ENCODE peak calls at places on chromosomes 2 and 18, in six cellular contexts. G is neural progenitor cell, Z is tibial artery, J is GM12878, O is sigmoid colon, C is PC-9. X is an unnamed sample. For H3K9me3 and H3K4me1, the result is how much of the 10 kb centered on the place peaks cover.

GRCh38 chr2:155377178-155377780 is 678.8 kb downstream of the KCNJ3 start:
- DNase-seq in G (peak), Z (no peak), J (no peak), O (no peak), C (no peak), X (no peak)

GRCh38 chr2:15842771-15843666 is 97.3 kb upstream of the MYCN start:
- DNase-seq in G (no peak), Z (no peak), J (no peak), O (no peak), C (no peak), X (peak)

GRCh38 chr2:45585267-45585861 is 25.7 kb downstream of the SRBD1 start:
- DNase-seq in G (peak), Z (peak), J (no peak), O (no peak), C (no peak), X (no peak)

GRCh38 chr2:69960821-69961220 is 610 bp downstream of the ASPRV1 start:
- DNase-seq in G (no peak), Z (no peak), J (no peak), O (no peak), C (no peak), X (no peak)

GRCh38 chr2:156602552-156602933 is 166.4 kb downstream of the GPD2 start:
- DNase-seq in G (no peak), Z (no peak), J (no peak), O (no peak), C (no peak), X (no peak)

GRCh38 chr2:237618449-237618848 is 8.9 kb upstream of the LRRFIP1 start:
- DNase-seq in G (no peak), Z (no peak), J (no peak), O (no peak), C (no peak), X (peak)

GRCh38 chr2:225694664-225695063 is 295.2 kb downstream of the NYAP2 start:
- DNase-seq in G (no peak), Z (no peak), J (no peak), O (no peak), C (no peak), X (no peak)

GRCh38 chr18:74508366-74508765 is 12.2 kb downstream of the CNDP2 start:
- DNase-seq in G (no peak), Z (no peak), J (no peak), O (peak), C (no peak), X (no peak)

GRCh38 chr18:7177131-7177744 is 53.7 kb upstream of the LRRC30 start:
- DNase-seq in G (peak), Z (peak), J (no peak), O (peak), C (peak), X (peak)

GRCh38 chr18:9148239-9148552 is 11.6 kb downstream of the ANKRD12 start:
- DNase-seq in G (no peak), Z (no peak), J (no peak), O (no peak), C (no peak), X (no peak)

GRCh38 chr2:167209784-167210183 is 321.5 kb downstream of the XIRP2 start:
- DNase-seq in G (no peak), Z (no peak), J (no peak), O (no peak), C (no peak), X (no peak)

GRCh38 chr2:17792515-17792914 is 23.7 kb upstream of the MSGN1 start:
- DNase-seq in G (no peak), Z (no peak), J (no peak), O (no peak), C (no peak), X (no peak)

GRCh38 chr2:105450495-105450894 is 51.6 kb upstream of the FHL2 start:
- DNase-seq in G (no peak), Z (no peak), J (no peak), O (no peak), C (no peak), X (peak)

GRCh38 chr18:48215876-48216638 is 193.1 kb downstream of the ZBTB7C start:
- DNase-seq in G (no peak), Z (no peak), J (no peak), O (no peak), C (no peak), X (no peak)

DNA sequence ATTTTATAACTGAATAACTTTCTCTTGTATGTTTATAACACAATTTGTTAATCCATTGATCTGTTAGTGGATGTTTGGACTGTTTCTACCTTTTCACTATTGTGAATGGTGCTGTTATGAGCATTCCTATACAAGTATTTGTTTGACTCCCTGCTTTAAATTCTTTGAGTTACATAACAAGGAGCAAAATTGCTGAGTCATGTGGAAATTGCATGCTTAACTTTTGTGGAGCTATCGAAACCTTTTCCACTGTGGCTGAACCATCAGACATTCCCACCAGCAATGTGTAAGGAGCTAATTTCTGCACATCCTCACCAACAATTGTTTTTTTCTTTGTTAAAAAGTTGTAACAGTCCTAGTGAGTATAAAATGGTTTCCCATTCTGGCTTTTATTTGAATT is 415.5 kb downstream of the CBLN2 start:
- DNase-seq in G (no peak), Z (no peak), J (no peak), O (no peak), C (no peak), X (no peak)
- H3K9me3 ChIP-seq in G (under half), Z (under half), J (under half), O (under half), C (under half), X (under half)

DNA sequence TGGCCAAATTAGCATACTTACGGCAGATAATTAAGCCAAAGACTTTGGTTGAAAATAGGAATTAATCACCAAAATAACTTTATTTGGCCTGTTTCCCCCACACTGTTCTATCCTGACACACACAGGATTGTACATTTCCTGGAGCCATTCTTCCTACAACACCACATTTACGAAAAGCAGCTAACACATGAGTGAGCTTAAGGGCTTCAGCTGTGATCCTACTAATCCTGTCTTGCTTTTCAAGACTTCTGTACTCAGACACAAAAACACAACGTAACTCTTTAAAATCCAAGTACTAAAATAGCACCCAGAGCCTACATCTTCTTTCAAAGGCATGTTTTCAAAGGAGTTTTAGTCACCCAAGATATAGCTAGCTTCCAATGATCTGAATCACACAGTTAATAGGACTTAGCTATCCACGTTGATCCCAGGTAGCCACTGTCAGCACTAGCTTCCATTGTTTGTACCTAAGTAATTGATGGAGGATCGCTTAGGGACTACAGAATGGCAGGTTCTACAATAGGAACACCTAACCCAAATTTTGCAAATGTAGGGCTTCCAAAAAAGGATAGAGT is 42.8 kb upstream of the TTC39C start:
- DNase-seq in G (peak), Z (no peak), J (no peak), O (no peak), C (no peak), X (no peak)
- H3K4me3 ChIP-seq in G (no peak), Z (no peak), J (no peak), O (no peak), C (no peak), X (no peak)

GRCh38 chr2:223936862-223937326 is 8.2 kb downstream of the WDFY1 start:
- DNase-seq in G (no peak), Z (no peak), J (no peak), O (no peak), C (no peak), X (no peak)
- H3K4me1 ChIP-seq in G (under half), Z (half or more), J (under half), O (under half), C (under half), X (under half)

GRCh38 chr18:78422336-78422735 is 557.3 kb upstream of the SALL3 start:
- DNase-seq in G (no peak), Z (no peak), J (no peak), O (no peak), C (no peak), X (no peak)

GRCh38 chr18:78421392-78421791 is 558.2 kb upstream of the SALL3 start:
- DNase-seq in G (no peak), Z (no peak), J (no peak), O (no peak), C (no peak), X (no peak)

GRCh38 chr18:78418379-78418778 is 561.2 kb upstream of the SALL3 start:
- DNase-seq in G (no peak), Z (no peak), J (no peak), O (no peak), C (no peak), X (no peak)

GRCh38 chr18:78416853-78417252 is 562.8 kb upstream of the SALL3 start:
- DNase-seq in G (peak), Z (no peak), J (no peak), O (no peak), C (no peak), X (no peak)

DNA sequence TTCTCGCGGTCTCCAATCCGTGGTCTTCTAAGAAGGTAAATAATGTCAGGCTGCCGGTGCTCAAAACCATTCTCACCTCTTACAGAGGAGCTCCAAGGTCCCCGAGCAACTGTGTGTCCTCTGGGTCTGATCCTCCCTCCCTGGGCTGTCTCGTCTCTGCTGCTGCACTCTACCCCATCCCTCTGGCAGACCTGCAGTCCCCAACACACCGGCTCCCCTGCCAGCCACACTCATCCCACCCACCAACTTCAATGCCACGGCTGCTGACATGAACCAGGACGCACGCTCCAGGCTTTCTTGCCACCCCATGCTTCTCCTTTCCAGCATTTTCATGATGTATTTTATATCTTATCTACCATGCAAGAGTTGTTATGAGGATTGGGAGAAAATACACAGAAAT is 559.5 kb upstream of the SALL3 start:
- DNase-seq in G (no peak), Z (no peak), J (no peak), O (no peak), C (no peak), X (no peak)
- H3K9me3 ChIP-seq in G (under half), Z (under half), J (under half), O (under half), C (under half), X (under half)

X was measured in SJCRH30.